ENCODE peak calls at places on chromosomes 4 and X, in eight cellular contexts. Z is endothelial cell of umbilical vein, E is DND-41, L is HCT116, U is neuronal stem cell, B is HepG2, D is mesenchymal stem cell, T is neural progenitor cell. J is an unnamed sample.

GRCh38 chr4:48653217-48654014 is 126.7 kb downstream of the FRYL start:
- DNase-seq in T (peak; percentile 20), L (no peak), D (peak; percentile 77), U (peak; percentile 9), Z (no peak), B (no peak), E (peak; percentile 67), J (no peak)

GRCh38 chrX:72430405-72430968 is 124.8 kb upstream of the CITED1 start:
- DNase-seq in U (no peak), Z (peak; percentile 10), L (no peak), D (peak; percentile 0), T (no peak), B (no peak), E (no peak), J (no peak)

GRCh38 chrX:41142130-41142529 is 56.9 kb downstream of the USP9X start:
- DNase-seq in D (peak; percentile 25), U (no peak), T (no peak), L (no peak), E (no peak), Z (no peak), B (no peak), J (no peak)

GRCh38 chr4:2043396-2044118 is 15.6 kb upstream of the NAT8L start:
- DNase-seq in E (no peak), D (no peak), T (no peak), Z (no peak), U (no peak), B (no peak), L (no peak), J (no peak)

GRCh38 chr4:96352051-96352517 is 512.2 kb downstream of the PDHA2 start:
- DNase-seq in Z (peak; percentile 77), E (peak; percentile 54), U (peak; percentile 9), D (peak; percentile 47), T (peak; percentile 49), B (peak; percentile 0), L (peak; percentile 34), J (no peak)

GRCh38 chrX:129706395-129707072 is 32.2 kb upstream of the XPNPEP2 start:
- DNase-seq in L (no peak), U (no peak), E (peak; percentile 41), Z (no peak), B (no peak), T (no peak), D (no peak), J (no peak)

GRCh38 chr4:139593091-139593564 is 37.1 kb upstream of the SETD7 start:
- DNase-seq in E (no peak), D (peak; percentile 79), Z (peak; percentile 13), L (no peak), T (no peak), B (peak; percentile 45), U (no peak), J (no peak)

GRCh38 chr4:127648061-127648460 is 15.3 kb downstream of the INTU start:
- DNase-seq in D (no peak), L (no peak), U (no peak), B (no peak), T (no peak), E (no peak), Z (no peak), J (no peak)

GRCh38 chr4:56049428-56050212 is 100.9 kb downstream of the CEP135 start:
- DNase-seq in E (no peak), Z (peak; percentile 54), U (peak; percentile 43), B (no peak), T (peak; percentile 75), D (peak; percentile 46), L (peak; percentile 19), J (no peak)

GRCh38 chr4:4492161-4492847 is 49.5 kb downstream of the STX18 start:
- DNase-seq in L (no peak), E (no peak), Z (peak; percentile 86), B (no peak), U (no peak), T (no peak), D (peak; percentile 63), J (no peak)

GRCh38 chr4:97238956-97239698 is 904.1 kb downstream of the STPG2 start:
- DNase-seq in T (peak; percentile 36), Z (no peak), B (no peak), L (no peak), E (no peak), D (no peak), U (peak; percentile 20), J (no peak)

GRCh38 chrX:69505772-69506616 is 1.9 kb downstream of the NALF2 start:
- DNase-seq in D (no peak), U (no peak), T (peak; percentile 7), B (no peak), E (no peak), L (no peak), Z (no peak), J (no peak)

GRCh38 chr4:70722199-70722791 is 531 bp downstream of the RUFY3 start:
- DNase-seq in D (peak; percentile 33), E (peak; percentile 68), T (no peak), U (no peak), L (no peak), Z (no peak), B (no peak), J (no peak)

GRCh38 chr4:168318266-168318895 is at the start of gene DDX60:
- DNase-seq in U (peak; percentile 38), Z (peak; percentile 75), B (peak; percentile 10), T (peak; percentile 67), E (peak; percentile 88), D (peak; percentile 88), L (peak; percentile 24), J (peak; percentile 4)

GRCh38 chr4:105978684-105979296 is 83.5 kb downstream of the NPNT start:
- DNase-seq in L (no peak), T (no peak), B (no peak), Z (peak; percentile 56), E (no peak), D (peak; percentile 85), U (no peak), J (no peak)

GRCh38 chr4:169818063-169818679 is 60.4 kb upstream of the HPF1 start:
- DNase-seq in D (no peak), L (no peak), T (no peak), E (peak; percentile 42), B (no peak), U (no peak), Z (no peak), J (no peak)

GRCh38 chr4:139555073-139555704 is 830 bp downstream of the SETD7 start:
- DNase-seq in D (peak; percentile 97), E (peak; percentile 90), Z (peak; percentile 96), T (peak; percentile 80), B (no peak), L (peak; percentile 69), U (peak; percentile 69), J (no peak)

GRCh38 chr4:1244081-1244977 is 4.6 kb downstream of the CTBP1 start:
- DNase-seq in L (no peak), U (no peak), D (no peak), B (no peak), Z (no peak), T (no peak), E (no peak), J (no peak)

GRCh38 chrX:8504451-8504850 is 39.8 kb downstream of the VCX3B start:
- DNase-seq in B (no peak), U (no peak), Z (no peak), L (no peak), E (no peak), T (no peak), D (peak; percentile 5), J (no peak)

GRCh38 chr4:113117346-113117677 is 67.9 kb downstream of the ANK2 start:
- DNase-seq in E (no peak), B (no peak), T (no peak), L (no peak), D (no peak), U (no peak), Z (no peak), J (no peak)

GRCh38 chr4:140252144-140252741 is 98.3 kb upstream of the MAML3 start:
- DNase-seq in B (no peak), U (no peak), D (no peak), L (no peak), Z (peak; percentile 41), E (peak; percentile 22), T (peak; percentile 46), J (no peak)

GRCh38 chr4:185396724-185397402 is at the start of gene ANKRD37:
- DNase-seq in B (peak; percentile 68), T (no peak), E (no peak), D (peak; percentile 45), U (no peak), L (no peak), Z (peak; percentile 69), J (no peak)

GRCh38 chrX:124931241-124931640 is 388.4 kb upstream of the TEX13C start:
- DNase-seq in B (no peak), U (no peak), T (no peak), Z (no peak), L (no peak), E (no peak), D (no peak), J (no peak)

DNA sequence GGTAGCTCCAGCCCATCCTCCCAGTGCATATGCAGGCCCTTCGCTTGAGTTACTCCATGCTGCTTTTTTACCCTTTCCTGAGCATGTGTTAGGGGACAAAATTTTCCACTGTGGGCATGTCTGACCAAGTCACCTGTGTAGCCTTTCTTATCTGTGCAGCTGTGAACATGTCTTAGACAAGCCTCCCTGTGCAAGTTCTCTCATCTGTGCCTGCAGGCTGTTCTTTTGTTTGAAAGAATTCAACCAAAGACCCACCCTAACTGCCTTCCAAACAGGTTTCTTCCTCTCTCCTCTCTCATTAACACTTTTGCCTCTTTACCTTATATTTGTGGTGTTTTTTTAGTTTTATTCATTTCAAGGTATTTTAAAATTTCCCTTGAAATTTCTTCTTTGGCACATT is 53.2 kb upstream of the SPIN4 start:
- DNase-seq in D (no peak), U (no peak), T (no peak), E (no peak), L (no peak), B (no peak), Z (no peak), J (no peak)
- H3K9me3 ChIP-seq in D (peaks cover 5% of the 10 kb centered on the region), U (no peaks in the 10 kb centered on the region), T (peaks cover 3% of the 10 kb centered on the region), E (no peaks in the 10 kb centered on the region), L (no peaks in the 10 kb centered on the region), B (no peaks in the 10 kb centered on the region), Z (no peaks in the 10 kb centered on the region), J (no peaks in the 10 kb centered on the region)

GRCh38 chrX:31420711-31421151 is 348.9 kb upstream of the FTHL17 start:
- DNase-seq in D (peak; percentile 48), U (no peak), L (no peak), Z (no peak), T (no peak), E (no peak), B (no peak), J (no peak)
- H2AFZ ChIP-seq in D (no peak overlapping the region), U (no peak overlapping the region), L (no peak overlapping the region), Z (no peak overlapping the region), T (no peak overlapping the region), E (no peak overlapping the region), B (no peak overlapping the region), J (no peak overlapping the region)

GRCh38 chr4:7575426-7575825 is 140.7 kb upstream of the PSAPL1 start:
- DNase-seq in L (no peak), T (no peak), D (no peak), B (no peak), E (no peak), Z (no peak), U (no peak), J (no peak)
- H3K9me3 ChIP-seq in L (peaks cover 22% of the 10 kb centered on the region), T (peaks cover 10% of the 10 kb centered on the region), D (peaks cover 90% of the 10 kb centered on the region), B (peaks cover 46% of the 10 kb centered on the region), E (no peaks in the 10 kb centered on the region), Z (peaks cover 4% of the 10 kb centered on the region), U (peaks cover 18% of the 10 kb centered on the region), J (peaks cover 41% of the 10 kb centered on the region)

DNA sequence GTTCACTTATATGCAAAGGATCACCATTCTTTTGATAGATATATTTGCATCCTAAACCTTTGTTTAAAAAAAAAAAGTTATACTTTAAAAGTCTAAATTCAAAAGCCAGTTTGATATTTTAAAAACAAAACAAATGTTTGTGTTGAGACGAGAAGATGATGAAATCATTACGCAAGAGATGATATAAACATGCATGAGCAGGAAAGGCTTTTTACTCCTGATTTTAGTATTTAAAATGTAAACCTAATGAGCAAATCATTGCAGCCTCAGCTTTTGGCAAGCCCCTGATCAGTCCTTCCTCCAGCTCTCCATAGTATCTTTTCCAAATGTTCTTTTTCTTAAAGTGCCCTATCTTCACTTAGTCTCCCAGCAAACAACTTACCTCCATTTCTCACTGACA is 115.6 kb downstream of the ARAP2 start:
- DNase-seq in Z (no peak), D (peak; percentile 49), L (no peak), B (no peak), E (no peak), U (no peak), T (no peak), J (no peak)
- H2AFZ ChIP-seq in Z (no peak overlapping the region), D (no peak overlapping the region), L (no peak overlapping the region), B (no peak overlapping the region), E (no peak overlapping the region), U (no peak overlapping the region), T (no peak overlapping the region), J (no peak overlapping the region)

J was measured in keratinocyte.